ENCODE peak calls at places on chromosome 18, in four cellular contexts. H is K562, I is WTC11, R is HepG2. Q is an unnamed sample.

GRCh38 chr18:54679318-54680149 is 88.5 kb downstream of the DYNAP start:
- DNase-seq in H (peak), I (no peak), R (peak), Q (peak)

GRCh38 chr18:72674710-72675109 is 130.6 kb upstream of the CBLN2 start:
- DNase-seq in H (no peak), I (no peak), R (no peak), Q (no peak)

GRCh38 chr18:11728247-11728646 is 39.2 kb downstream of the GNAL start:
- DNase-seq in H (peak), I (no peak), R (peak), Q (peak)

GRCh38 chr18:12041561-12041960 is 52.1 kb upstream of the ANKRD62 start:
- DNase-seq in H (no peak), I (no peak), R (no peak), Q (no peak)

GRCh38 chr18:58544616-58545337 is 84.1 kb downstream of the ALPK2 start:
- DNase-seq in H (no peak), I (no peak), R (no peak), Q (no peak)

GRCh38 chr18:36602620-36603019 is 226.2 kb downstream of the TPGS2 start:
- DNase-seq in H (no peak), I (no peak), R (no peak), Q (no peak)

GRCh38 chr18:67467188-67467587 is 49.3 kb downstream of the DSEL start:
- DNase-seq in H (no peak), I (no peak), R (no peak), Q (no peak)

GRCh38 chr18:70132999-70133398 is 72.5 kb downstream of the RTTN start:
- DNase-seq in H (no peak), I (no peak), R (peak), Q (no peak)

GRCh38 chr18:47316924-47317323 is 65.5 kb upstream of the SKOR2 start:
- DNase-seq in H (no peak), I (no peak), R (no peak), Q (no peak)

GRCh38 chr18:3652380-3653262 is 202.6 kb downstream of the TGIF1 start:
- DNase-seq in H (peak), I (no peak), R (peak), Q (peak)

GRCh38 chr18:33578371-33579146 is 540 bp downstream of the ASXL3 start:
- DNase-seq in H (no peak), I (peak), R (peak), Q (peak)

GRCh38 chr18:36461551-36461987 is 164.1 kb downstream of the FHOD3 start:
- DNase-seq in H (no peak), I (no peak), R (no peak), Q (no peak)

GRCh38 chr18:46374850-46375249 is 270.7 kb downstream of the HAUS1 start:
- DNase-seq in H (peak), I (peak), R (no peak), Q (no peak)

GRCh38 chr18:36593001-36593400 is 235.8 kb downstream of the TPGS2 start:
- DNase-seq in H (no peak), I (no peak), R (no peak), Q (no peak)

GRCh38 chr18:63439334-63439733 is 17.1 kb upstream of the VPS4B start:
- DNase-seq in H (peak), I (peak), R (peak), Q (peak)

GRCh38 chr18:51236225-51236624 is 38.7 kb upstream of the MEX3C start:
- DNase-seq in H (peak), I (no peak), R (peak), Q (peak)

GRCh38 chr18:51229328-51229727 is 31.8 kb upstream of the MEX3C start:
- DNase-seq in H (peak), I (no peak), R (no peak), Q (no peak)

GRCh38 chr18:51235011-51235789 is 37.7 kb upstream of the MEX3C start:
- DNase-seq in H (no peak), I (no peak), R (no peak), Q (no peak)

GRCh38 chr18:51234117-51235010 is 36.9 kb upstream of the MEX3C start:
- DNase-seq in H (peak), I (no peak), R (no peak), Q (no peak)
- TF ChIP-seq ELF4 in H (no peak), I (no peak), R (no peak), Q (no peak)

DNA sequence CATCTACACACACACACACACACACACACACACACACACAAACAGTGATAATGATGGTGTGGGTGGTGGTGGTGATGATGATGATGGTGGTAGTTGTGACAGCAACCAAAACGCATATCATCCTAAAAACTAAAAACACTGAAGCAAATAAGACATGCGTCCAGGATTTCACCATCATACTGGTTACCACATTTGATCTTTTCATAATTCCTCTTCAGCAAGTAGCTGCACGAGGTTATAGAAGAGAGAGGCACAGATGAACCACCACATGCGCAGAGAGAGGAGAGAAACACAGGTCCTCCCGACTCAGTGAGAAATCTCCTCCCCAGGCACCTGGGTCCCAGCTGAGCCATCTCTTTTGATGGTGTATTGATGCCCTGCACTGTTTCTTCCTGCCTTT is 393.3 kb downstream of the METTL4 start:
- DNase-seq in H (no peak), I (no peak), R (no peak), Q (no peak)
- TF ChIP-seq ELF4 in H (no peak), I (no peak), R (no peak), Q (no peak)

GRCh38 chr18:65897292-65897691 is 146.5 kb downstream of the CDH7 start:
- DNase-seq in H (no peak), I (no peak), R (no peak), Q (no peak)
- TF ChIP-seq ELF4 in H (no peak), I (no peak), R (no peak), Q (no peak)

DNA sequence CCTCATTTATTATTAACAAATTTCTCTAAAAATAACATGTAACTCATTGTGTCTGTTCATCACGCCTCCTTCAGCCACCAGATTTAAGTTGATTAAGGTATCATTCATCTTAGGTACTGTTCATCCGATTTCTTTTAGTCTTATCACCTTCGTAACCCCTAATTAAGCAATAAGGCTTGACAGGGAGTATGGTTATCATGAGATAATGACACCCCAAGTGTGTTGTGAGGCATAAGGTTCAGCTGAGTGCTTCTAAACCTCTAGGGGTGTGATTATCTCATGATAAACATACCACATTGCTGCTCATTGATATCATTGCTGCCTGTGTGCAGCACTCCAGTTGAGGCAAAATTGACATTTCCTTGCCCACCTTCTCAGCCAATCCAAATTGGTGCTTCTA is 158.9 kb upstream of the BOD1L2 start:
- DNase-seq in H (no peak), I (no peak), R (no peak), Q (no peak)
- TF ChIP-seq ELF4 in H (no peak), I (no peak), R (no peak), Q (no peak)

GRCh38 chr18:23966909-23967308 is 47.6 kb upstream of the TTC39C start:
- DNase-seq in H (no peak), I (no peak), R (no peak), Q (no peak)

GRCh38 chr18:23969664-23970063 is 44.9 kb upstream of the TTC39C start:
- DNase-seq in H (no peak), I (no peak), R (no peak), Q (no peak)

GRCh38 chr18:23968638-23969037 is 45.9 kb upstream of the TTC39C start:
- DNase-seq in H (no peak), I (no peak), R (no peak), Q (no peak)

GRCh38 chr18:23964282-23965238 is 50.0 kb upstream of the TTC39C start:
- DNase-seq in H (peak), I (no peak), R (no peak), Q (no peak)

DNA sequence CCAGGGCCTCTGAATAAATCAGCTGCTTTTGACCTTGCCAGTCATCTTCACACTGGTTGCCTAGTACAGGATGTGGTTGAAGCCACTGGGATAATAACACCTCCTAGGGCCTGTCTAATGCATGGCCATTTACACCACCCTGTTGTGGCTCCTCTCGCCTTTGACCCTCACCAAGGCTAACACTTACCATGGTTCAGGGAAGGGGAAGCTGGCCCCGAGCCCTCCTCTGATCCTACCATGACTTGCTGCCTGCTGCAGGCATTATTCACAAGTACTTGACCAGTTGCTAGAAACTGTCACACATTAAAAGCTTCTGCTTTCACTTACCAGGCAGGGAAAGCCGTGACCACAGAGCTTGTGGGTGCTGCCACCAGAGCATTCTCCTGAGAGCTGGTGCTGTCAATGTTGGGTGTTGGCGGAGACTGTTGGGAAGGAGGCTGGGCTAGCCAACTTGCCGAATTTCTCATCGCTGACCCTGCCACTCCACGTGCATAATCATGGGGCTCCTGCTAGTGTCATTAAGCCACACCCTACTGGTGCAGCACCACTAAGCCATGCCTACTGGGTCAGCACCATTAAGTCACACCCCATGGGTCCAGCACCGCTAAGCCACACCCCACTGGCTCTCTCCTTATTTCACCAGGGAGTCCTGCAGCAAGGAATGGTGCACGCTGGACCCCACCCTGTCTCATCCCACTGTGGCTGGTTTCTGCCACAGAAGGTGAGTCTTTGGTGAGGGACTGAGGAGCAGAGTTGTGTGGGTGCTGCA is 47.0 kb upstream of the TTC39C start:
- DNase-seq in H (no peak), I (no peak), R (no peak), Q (no peak)
- TF ChIP-seq ELF4 in H (no peak), I (no peak), R (no peak), Q (no peak)

DNA sequence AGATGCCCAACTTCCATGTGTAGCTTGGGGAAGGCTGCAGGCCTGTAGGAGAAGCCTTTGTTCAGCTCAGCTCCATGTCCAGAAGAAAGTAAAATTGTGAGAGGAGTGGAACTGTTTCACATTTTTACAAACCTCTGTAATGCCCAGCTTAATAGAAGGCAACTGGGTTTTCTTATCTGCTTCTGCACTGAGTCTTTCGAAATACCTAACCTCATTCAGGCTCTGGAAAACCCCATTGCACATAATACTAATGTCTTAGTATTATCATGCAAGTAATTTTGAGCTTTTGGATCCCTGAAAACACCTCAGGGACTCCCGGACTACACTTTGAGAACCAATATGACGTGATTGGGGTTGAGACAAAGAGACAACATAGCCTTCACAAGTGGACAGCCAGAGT is 5.8 kb downstream of the SMIM21 start:
- DNase-seq in H (no peak), I (no peak), R (no peak), Q (no peak)
- TF ChIP-seq ELF4 in H (no peak), I (no peak), R (no peak), Q (no peak)

GRCh38 chr18:42365550-42365949 is 410.5 kb downstream of the PIK3C3 start:
- DNase-seq in H (no peak), I (no peak), R (no peak), Q (no peak)
- TF ChIP-seq ELF4 in H (no peak), I (no peak), R (no peak), Q (no peak)

GRCh38 chr18:9513971-9514512 is 38.7 kb downstream of the RALBP1 start:
- DNase-seq in H (no peak), I (no peak), R (peak), Q (no peak)
- TF ChIP-seq ELF4 in H (no peak), I (no peak), R (no peak), Q (no peak)

GRCh38 chr18:52156166-52156565 is 183.8 kb upstream of the DCC start:
- DNase-seq in H (no peak), I (no peak), R (no peak), Q (no peak)
- TF ChIP-seq ELF4 in H (no peak), I (no peak), R (no peak), Q (no peak)

DNA sequence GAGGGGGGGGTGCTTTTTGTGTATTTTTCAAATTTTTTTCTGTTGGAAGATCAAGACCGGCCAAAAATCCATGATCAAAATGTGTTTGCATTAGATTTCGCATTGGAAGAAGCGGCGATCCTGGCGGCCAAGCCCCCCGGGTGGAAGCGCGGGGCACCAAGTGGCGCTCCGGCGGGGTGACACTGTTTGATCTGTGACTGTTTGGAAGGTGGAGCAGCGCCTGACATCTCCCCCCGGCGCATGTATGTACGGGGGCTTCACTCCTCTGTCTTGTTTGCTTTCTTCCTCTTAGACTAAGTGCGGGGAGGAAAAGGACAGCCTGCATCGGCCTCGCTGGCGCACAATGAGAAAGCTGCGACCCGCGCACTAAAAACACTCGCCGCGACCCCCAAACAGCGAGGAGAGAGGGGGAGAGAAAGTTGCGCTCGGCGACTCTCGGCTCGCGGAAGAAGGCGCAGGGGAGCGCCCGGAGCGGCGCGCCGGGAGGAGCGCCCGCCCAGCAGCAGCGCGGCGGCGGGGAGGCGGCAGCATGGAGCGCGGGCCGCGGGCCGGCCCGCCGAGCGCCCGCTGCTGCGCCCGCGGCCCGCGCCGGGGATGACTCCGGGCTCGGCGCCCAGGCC is 515 bp downstream of the TSHZ1 start:
- DNase-seq in H (no peak), I (no peak), R (peak), Q (no peak)
- TF ChIP-seq ELF4 in H (no peak), I (no peak), R (no peak), Q (no peak)